ENCODE peak calls at places on chromosomes 4 and X, in seven cellular contexts. C is SK-N-SH, S is tibial artery, N is Calu3, I is nephron progenitor cell, P is BJ, G is pancreas. W is an unnamed sample.

GRCh38 chr4:103032575-103032974 is 13.1 kb upstream of the SLC9B1 start:
- DNase-seq in C (peak), P (no peak), S (no peak), I (no peak), G (no peak), N (peak), W (peak)

GRCh38 chrX:107825698-107826285 is at the start of gene MID2:
- DNase-seq in C (peak), N (peak), I (peak), P (no peak), S (peak), G (peak), W (peak)

GRCh38 chr4:147009875-147010274 is 64.2 kb upstream of the TTC29 start:
- DNase-seq in N (no peak), C (no peak), G (no peak), S (no peak), I (no peak), P (no peak), W (no peak)

GRCh38 chr4:184588893-184589292 is 60.4 kb downstream of the CASP3 start:
- DNase-seq in S (no peak), G (no peak), P (no peak), N (no peak), I (no peak), C (no peak), W (no peak)

GRCh38 chrX:132119821-132120220 is 8.0 kb downstream of the FRMD7 start:
- DNase-seq in N (peak), P (no peak), S (no peak), G (no peak), I (peak), C (no peak), W (no peak)

GRCh38 chrX:104488811-104489210 is 77.2 kb upstream of the IL1RAPL2 start:
- DNase-seq in I (no peak), P (no peak), G (no peak), N (no peak), C (no peak), S (no peak), W (no peak)

GRCh38 chrX:138711399-138712347 is at the start of gene FGF13:
- DNase-seq in G (peak), I (peak), S (peak), N (no peak), C (peak), P (no peak), W (peak)

GRCh38 chr4:96136056-96136455 is 296.2 kb downstream of the PDHA2 start:
- DNase-seq in P (no peak), S (no peak), I (no peak), C (no peak), G (no peak), N (no peak), W (no peak)

GRCh38 chr4:27010334-27010940 is 149.8 kb downstream of the STIM2 start:
- DNase-seq in I (peak), C (peak), N (peak), G (peak), S (peak), P (no peak), W (peak)

GRCh38 chr4:69858683-69859082 is 1.3 kb downstream of the SULT1E1 start:
- DNase-seq in N (peak), C (no peak), I (no peak), P (no peak), G (no peak), S (no peak), W (no peak)

GRCh38 chr4:108270466-108271450 is 102.0 kb upstream of the LEF1 start:
- DNase-seq in S (no peak), P (peak), N (no peak), G (no peak), I (no peak), C (no peak), W (no peak)

GRCh38 chrX:65528705-65529340 is 5.8 kb downstream of the LAS1L start:
- DNase-seq in P (no peak), I (peak), N (peak), G (peak), S (no peak), C (peak), W (peak)

GRCh38 chr4:74117024-74117534 is 18.1 kb upstream of the CXCL2 start:
- DNase-seq in G (no peak), I (no peak), N (peak), P (peak), S (peak), C (no peak), W (no peak)

GRCh38 chr4:52250124-52250523 is 199.0 kb downstream of the SPATA18 start:
- DNase-seq in S (peak), I (no peak), C (no peak), N (no peak), G (no peak), P (no peak), W (no peak)

GRCh38 chr4:183468210-183469095 is 24.0 kb downstream of the CDKN2AIP start:
- DNase-seq in G (no peak), C (no peak), N (no peak), P (no peak), I (no peak), S (no peak), W (no peak)

GRCh38 chrX:19912-20571 is 261.1 kb upstream of the PLCXD1 start:
- DNase-seq in S (no peak), I (peak), C (peak), P (no peak), N (peak), G (no peak), W (peak)

GRCh38 chr4:77151246-77151645 is 5.8 kb upstream of the CCNG2 start:
- DNase-seq in P (no peak), G (no peak), I (no peak), S (no peak), C (no peak), N (no peak), W (no peak)

GRCh38 chr4:38533024-38533556 is 130.9 kb upstream of the KLF3 start:
- DNase-seq in P (no peak), C (no peak), S (no peak), G (no peak), N (no peak), I (no peak), W (no peak)

GRCh38 chr4:163332526-163333405 is at the start of gene NPY1R:
- DNase-seq in N (peak), G (peak), C (peak), S (peak), P (peak), I (peak), W (peak)

GRCh38 chr4:139540161-139540560 is 15.9 kb downstream of the SETD7 start:
- DNase-seq in P (no peak), G (no peak), S (no peak), N (no peak), C (no peak), I (no peak), W (no peak)

GRCh38 chr4:54004463-54004862 is 59.9 kb downstream of the CHIC2 start:
- DNase-seq in G (no peak), I (no peak), N (no peak), P (no peak), C (no peak), S (no peak), W (no peak)

GRCh38 chr4:153344131-153345010 is at the start of gene MND1:
- DNase-seq in I (peak), N (peak), C (peak), P (no peak), G (peak), S (peak), W (peak)

GRCh38 chr4:150366487-150366999 is 215.4 kb upstream of the MAB21L2 start:
- DNase-seq in C (peak), P (no peak), S (no peak), N (no peak), G (no peak), I (peak), W (peak)

GRCh38 chr4:175720722-175721121 is 91.3 kb downstream of the GPM6A start:
- DNase-seq in C (no peak), N (no peak), P (no peak), S (no peak), I (no peak), G (no peak), W (no peak)

GRCh38 chr4:186726440-186727148 is 2.9 kb upstream of the FAT1 start:
- DNase-seq in C (peak), I (peak), G (peak), N (peak), P (no peak), S (peak), W (peak)

GRCh38 chr4:10140866-10141759 is 24.5 kb upstream of the WDR1 start:
- DNase-seq in C (no peak), S (no peak), G (no peak), P (no peak), N (no peak), I (peak), W (peak)

GRCh38 chr4:102606846-102607440 is 105.8 kb downstream of the NFKB1 start:
- DNase-seq in N (no peak), P (no peak), C (no peak), I (no peak), S (no peak), G (no peak), W (no peak)

GRCh38 chr4:163398238-163398637 is 54.5 kb downstream of the NPY5R start:
- DNase-seq in C (no peak), P (no peak), G (no peak), N (no peak), S (no peak), I (no peak), W (no peak)

GRCh38 chr4:140047781-140048180 is 106.2 kb downstream of the MAML3 start:
- DNase-seq in N (no peak), G (no peak), C (no peak), S (no peak), I (no peak), P (no peak), W (no peak)

GRCh38 chr4:113821851-113822250 is 60.3 kb upstream of the CAMK2D start:
- DNase-seq in G (no peak), P (no peak), S (no peak), C (no peak), N (no peak), I (no peak), W (no peak)

GRCh38 chrX:30296408-30297254 is 12.6 kb downstream of the NR0B1 start:
- DNase-seq in P (no peak), C (no peak), N (no peak), I (no peak), S (no peak), G (no peak), W (no peak)

GRCh38 chr4:81470456-81471327 is 1.0 kb downstream of the RASGEF1B start:
- DNase-seq in S (peak), P (no peak), C (no peak), I (peak), N (peak), G (peak), W (peak)

GRCh38 chr4:38071801-38072567 is 111.8 kb downstream of the PTTG2 start:
- DNase-seq in P (no peak), I (no peak), G (no peak), S (no peak), C (no peak), N (no peak), W (no peak)

GRCh38 chr4:82648356-82648755 is 86.6 kb upstream of the TMEM150C start:
- DNase-seq in I (no peak), G (no peak), N (no peak), S (no peak), P (no peak), C (no peak), W (no peak)

GRCh38 chrX:136598631-136599030 is 49.3 kb upstream of the CD40LG start:
- DNase-seq in C (no peak), G (no peak), I (no peak), S (no peak), N (no peak), P (no peak), W (no peak)

GRCh38 chr4:7393491-7394183 is 41.1 kb downstream of the PSAPL1 start:
- DNase-seq in S (peak), G (peak), N (no peak), I (no peak), P (no peak), C (peak), W (no peak)

GRCh38 chr4:53914313-53915016 is 149.9 kb downstream of the CHIC2 start:
- DNase-seq in P (peak), I (no peak), C (no peak), N (peak), G (no peak), S (no peak), W (no peak)

W was measured in WTC11.